ENCODE peak calls at places on chromosome 19, in seven cellular contexts. One of them, this sample, is unnamed.

GRCh38 chr19:50722248-50723013 is 733 bp upstream of the CLEC11A start:
- DNase-seq in NCI-H1092 treated with DMSO at 0.1 percent for 48 hours: no peak
- DNase-seq in stimulated activated CD4-positive, alpha-beta T cell treated with anti-CD3 and anti-CD28 coated beads, Interleukin-4, amount 100 ng/mL, for 1 hour: no peak
- DNase-seq in ELF-1: no peak
- DNase-seq in right lobe of liver: no peak
- DNase-seq in neuronal stem cell: no peak
- DNase-seq in HEK293T: no peak
- DNase-seq in this sample: no peak

GRCh38 chr19:5403968-5404640 is 51.1 kb upstream of the ZNRF4 start:
- DNase-seq in NCI-H1092 treated with DMSO at 0.1 percent for 48 hours: no peak
- DNase-seq in stimulated activated CD4-positive, alpha-beta T cell treated with anti-CD3 and anti-CD28 coated beads, Interleukin-4, amount 100 ng/mL, for 1 hour: peak
- DNase-seq in ELF-1: peak
- DNase-seq in right lobe of liver: peak
- DNase-seq in neuronal stem cell: peak
- DNase-seq in HEK293T: peak
- DNase-seq in this sample: peak

GRCh38 chr19:18058208-18059009 is 28.3 kb downstream of the IL12RB1 start:
- DNase-seq in NCI-H1092 treated with DMSO at 0.1 percent for 48 hours: peak
- DNase-seq in stimulated activated CD4-positive, alpha-beta T cell treated with anti-CD3 and anti-CD28 coated beads, Interleukin-4, amount 100 ng/mL, for 1 hour: peak
- DNase-seq in ELF-1: peak
- DNase-seq in right lobe of liver: peak
- DNase-seq in neuronal stem cell: peak
- DNase-seq in HEK293T: peak
- DNase-seq in this sample: peak

GRCh38 chr19:1027020-1027952 is 878 bp downstream of the CNN2 start:
- DNase-seq in NCI-H1092 treated with DMSO at 0.1 percent for 48 hours: no peak
- DNase-seq in stimulated activated CD4-positive, alpha-beta T cell treated with anti-CD3 and anti-CD28 coated beads, Interleukin-4, amount 100 ng/mL, for 1 hour: peak
- DNase-seq in ELF-1: peak
- DNase-seq in right lobe of liver: no peak
- DNase-seq in neuronal stem cell: peak
- DNase-seq in HEK293T: no peak
- DNase-seq in this sample: no peak

GRCh38 chr19:29671393-29672076 is 6.3 kb downstream of the PLEKHF1 start:
- DNase-seq in NCI-H1092 treated with DMSO at 0.1 percent for 48 hours: peak
- DNase-seq in stimulated activated CD4-positive, alpha-beta T cell treated with anti-CD3 and anti-CD28 coated beads, Interleukin-4, amount 100 ng/mL, for 1 hour: peak
- DNase-seq in ELF-1: peak
- DNase-seq in right lobe of liver: peak
- DNase-seq in neuronal stem cell: no peak
- DNase-seq in HEK293T: no peak
- DNase-seq in this sample: no peak

GRCh38 chr19:42468273-42468796 is 25.6 kb upstream of the CXCL17 start:
- DNase-seq in NCI-H1092 treated with DMSO at 0.1 percent for 48 hours: no peak
- DNase-seq in stimulated activated CD4-positive, alpha-beta T cell treated with anti-CD3 and anti-CD28 coated beads, Interleukin-4, amount 100 ng/mL, for 1 hour: no peak
- DNase-seq in ELF-1: peak
- DNase-seq in right lobe of liver: no peak
- DNase-seq in neuronal stem cell: no peak
- DNase-seq in HEK293T: peak
- DNase-seq in this sample: no peak

GRCh38 chr19:19871932-19872331 is 6.2 kb downstream of the ZNF253 start:
- DNase-seq in NCI-H1092 treated with DMSO at 0.1 percent for 48 hours: no peak
- DNase-seq in stimulated activated CD4-positive, alpha-beta T cell treated with anti-CD3 and anti-CD28 coated beads, Interleukin-4, amount 100 ng/mL, for 1 hour: no peak
- DNase-seq in ELF-1: no peak
- DNase-seq in right lobe of liver: no peak
- DNase-seq in neuronal stem cell: no peak
- DNase-seq in HEK293T: no peak
- DNase-seq in this sample: no peak

GRCh38 chr19:28988066-28988465 is 224.9 kb downstream of the UQCRFS1 start:
- DNase-seq in NCI-H1092 treated with DMSO at 0.1 percent for 48 hours: no peak
- DNase-seq in stimulated activated CD4-positive, alpha-beta T cell treated with anti-CD3 and anti-CD28 coated beads, Interleukin-4, amount 100 ng/mL, for 1 hour: no peak
- DNase-seq in ELF-1: no peak
- DNase-seq in right lobe of liver: no peak
- DNase-seq in neuronal stem cell: no peak
- DNase-seq in HEK293T: no peak
- DNase-seq in this sample: no peak

GRCh38 chr19:30530751-30531150 is 158.6 kb downstream of the ZNF536 start:
- DNase-seq in NCI-H1092 treated with DMSO at 0.1 percent for 48 hours: no peak
- DNase-seq in stimulated activated CD4-positive, alpha-beta T cell treated with anti-CD3 and anti-CD28 coated beads, Interleukin-4, amount 100 ng/mL, for 1 hour: no peak
- DNase-seq in ELF-1: no peak
- DNase-seq in right lobe of liver: no peak
- DNase-seq in neuronal stem cell: no peak
- DNase-seq in HEK293T: no peak
- DNase-seq in this sample: no peak

GRCh38 chr19:42130254-42130573 is 2.0 kb downstream of the POU2F2 start:
- DNase-seq in NCI-H1092 treated with DMSO at 0.1 percent for 48 hours: no peak
- DNase-seq in stimulated activated CD4-positive, alpha-beta T cell treated with anti-CD3 and anti-CD28 coated beads, Interleukin-4, amount 100 ng/mL, for 1 hour: no peak
- DNase-seq in ELF-1: no peak
- DNase-seq in right lobe of liver: no peak
- DNase-seq in neuronal stem cell: no peak
- DNase-seq in HEK293T: no peak
- DNase-seq in this sample: no peak